ENCODE peak calls at places on chromosomes 7 and 10, in seven cellular contexts. One of them, this sample, is unnamed.

GRCh38 chr10:118832242-118832651 is 77.5 kb upstream of the CACUL1 start:
- DNase-seq in NCI-H1417: no peak
- DNase-seq in right lobe of liver: peak
- DNase-seq in stimulated activated CD8-positive, alpha-beta memory T cell treated with anti-CD3 and anti-CD28 coated beads, Interleukin-4, amount 100 ng/mL, for 4 hours: no peak
- DNase-seq in prostate gland: peak
- DNase-seq in T1000: no peak
- DNase-seq in RWPE1: no peak
- DNase-seq in this sample: no peak

GRCh38 chr7:81402227-81402626 is 367.6 kb downstream of the HGF start:
- DNase-seq in RWPE1: no peak
- DNase-seq in stimulated activated CD8-positive, alpha-beta memory T cell treated with anti-CD3 and anti-CD28 coated beads, Interleukin-4, amount 100 ng/mL, for 4 hours: no peak
- DNase-seq in NCI-H1417: no peak
- DNase-seq in T1000: no peak
- DNase-seq in right lobe of liver: no peak
- DNase-seq in prostate gland: no peak
- DNase-seq in this sample: no peak

GRCh38 chr7:95861041-95861440 is 88.7 kb downstream of the DYNC1I1 start:
- DNase-seq in stimulated activated CD8-positive, alpha-beta memory T cell treated with anti-CD3 and anti-CD28 coated beads, Interleukin-4, amount 100 ng/mL, for 4 hours: no peak
- DNase-seq in prostate gland: no peak
- DNase-seq in RWPE1: no peak
- DNase-seq in T1000: no peak
- DNase-seq in NCI-H1417: no peak
- DNase-seq in right lobe of liver: no peak
- DNase-seq in this sample: no peak

GRCh38 chr10:7350541-7351195 is 60.2 kb downstream of the SFMBT2 start:
- DNase-seq in T1000: no peak
- DNase-seq in RWPE1: no peak
- DNase-seq in right lobe of liver: no peak
- DNase-seq in prostate gland: no peak
- DNase-seq in stimulated activated CD8-positive, alpha-beta memory T cell treated with anti-CD3 and anti-CD28 coated beads, Interleukin-4, amount 100 ng/mL, for 4 hours: no peak
- DNase-seq in NCI-H1417: no peak
- DNase-seq in this sample: no peak

GRCh38 chr7:135562720-135563119 is 5.0 kb downstream of the NUP205 start:
- DNase-seq in stimulated activated CD8-positive, alpha-beta memory T cell treated with anti-CD3 and anti-CD28 coated beads, Interleukin-4, amount 100 ng/mL, for 4 hours: no peak
- DNase-seq in NCI-H1417: no peak
- DNase-seq in T1000: no peak
- DNase-seq in right lobe of liver: no peak
- DNase-seq in prostate gland: no peak
- DNase-seq in RWPE1: no peak
- DNase-seq in this sample: no peak

GRCh38 chr10:132836248-132836831 is 50.4 kb upstream of the NKX6-2 start:
- DNase-seq in prostate gland: no peak
- DNase-seq in stimulated activated CD8-positive, alpha-beta memory T cell treated with anti-CD3 and anti-CD28 coated beads, Interleukin-4, amount 100 ng/mL, for 4 hours: no peak
- DNase-seq in right lobe of liver: peak
- DNase-seq in T1000: no peak
- DNase-seq in NCI-H1417: no peak
- DNase-seq in RWPE1: no peak
- DNase-seq in this sample: no peak

GRCh38 chr7:36406156-36406555 is 16.5 kb downstream of the ANLN start:
- DNase-seq in stimulated activated CD8-positive, alpha-beta memory T cell treated with anti-CD3 and anti-CD28 coated beads, Interleukin-4, amount 100 ng/mL, for 4 hours: no peak
- DNase-seq in T1000: no peak
- DNase-seq in NCI-H1417: no peak
- DNase-seq in prostate gland: no peak
- DNase-seq in right lobe of liver: no peak
- DNase-seq in RWPE1: no peak
- DNase-seq in this sample: no peak

GRCh38 chr10:8096931-8097330 is 42.4 kb downstream of the GATA3 start:
- DNase-seq in right lobe of liver: no peak
- DNase-seq in T1000: no peak
- DNase-seq in stimulated activated CD8-positive, alpha-beta memory T cell treated with anti-CD3 and anti-CD28 coated beads, Interleukin-4, amount 100 ng/mL, for 4 hours: no peak
- DNase-seq in prostate gland: no peak
- DNase-seq in RWPE1: no peak
- DNase-seq in NCI-H1417: no peak
- DNase-seq in this sample: no peak

GRCh38 chr10:29878492-29878891 is 180.9 kb downstream of the JCAD start:
- DNase-seq in prostate gland: no peak
- DNase-seq in stimulated activated CD8-positive, alpha-beta memory T cell treated with anti-CD3 and anti-CD28 coated beads, Interleukin-4, amount 100 ng/mL, for 4 hours: no peak
- DNase-seq in RWPE1: no peak
- DNase-seq in NCI-H1417: no peak
- DNase-seq in right lobe of liver: no peak
- DNase-seq in T1000: no peak
- DNase-seq in this sample: no peak

GRCh38 chr7:50834136-50834535 is 51.4 kb upstream of the GRB10 start:
- DNase-seq in NCI-H1417: no peak
- DNase-seq in RWPE1: no peak
- DNase-seq in T1000: no peak
- DNase-seq in prostate gland: no peak
- DNase-seq in stimulated activated CD8-positive, alpha-beta memory T cell treated with anti-CD3 and anti-CD28 coated beads, Interleukin-4, amount 100 ng/mL, for 4 hours: no peak
- DNase-seq in right lobe of liver: no peak
- DNase-seq in this sample: no peak

GRCh38 chr7:121385800-121386179 is 10.3 kb downstream of the FAM3C start:
- DNase-seq in prostate gland: no peak
- DNase-seq in NCI-H1417: peak
- DNase-seq in T1000: no peak
- DNase-seq in RWPE1: no peak
- DNase-seq in right lobe of liver: no peak
- DNase-seq in stimulated activated CD8-positive, alpha-beta memory T cell treated with anti-CD3 and anti-CD28 coated beads, Interleukin-4, amount 100 ng/mL, for 4 hours: no peak
- DNase-seq in this sample: no peak

GRCh38 chr7:389911-390601 is 100.1 kb downstream of the FOXL3 start:
- DNase-seq in NCI-H1417: no peak
- DNase-seq in stimulated activated CD8-positive, alpha-beta memory T cell treated with anti-CD3 and anti-CD28 coated beads, Interleukin-4, amount 100 ng/mL, for 4 hours: no peak
- DNase-seq in right lobe of liver: no peak
- DNase-seq in RWPE1: no peak
- DNase-seq in prostate gland: no peak
- DNase-seq in T1000: no peak
- DNase-seq in this sample: no peak

GRCh38 chr7:68176974-68177373 is 1180.3 kb downstream of the TYW1 start:
- DNase-seq in RWPE1: peak
- DNase-seq in NCI-H1417: peak
- DNase-seq in prostate gland: peak
- DNase-seq in right lobe of liver: peak
- DNase-seq in T1000: peak
- DNase-seq in stimulated activated CD8-positive, alpha-beta memory T cell treated with anti-CD3 and anti-CD28 coated beads, Interleukin-4, amount 100 ng/mL, for 4 hours: no peak
- DNase-seq in this sample: peak

GRCh38 chr10:25047902-25048301 is 31.5 kb downstream of the THNSL1 start:
- DNase-seq in prostate gland: no peak
- DNase-seq in stimulated activated CD8-positive, alpha-beta memory T cell treated with anti-CD3 and anti-CD28 coated beads, Interleukin-4, amount 100 ng/mL, for 4 hours: no peak
- DNase-seq in RWPE1: peak
- DNase-seq in right lobe of liver: no peak
- DNase-seq in T1000: peak
- DNase-seq in NCI-H1417: no peak
- DNase-seq in this sample: no peak

GRCh38 chr7:1611708-1612241 is 41.9 kb upstream of the PSMG3 start:
- DNase-seq in prostate gland: no peak
- DNase-seq in RWPE1: peak
- DNase-seq in T1000: no peak
- DNase-seq in right lobe of liver: no peak
- DNase-seq in stimulated activated CD8-positive, alpha-beta memory T cell treated with anti-CD3 and anti-CD28 coated beads, Interleukin-4, amount 100 ng/mL, for 4 hours: no peak
- DNase-seq in NCI-H1417: no peak
- DNase-seq in this sample: no peak

GRCh38 chr7:5396999-5397656 is 26.5 kb downstream of the TNRC18 start:
- DNase-seq in NCI-H1417: no peak
- DNase-seq in right lobe of liver: peak
- DNase-seq in RWPE1: peak
- DNase-seq in stimulated activated CD8-positive, alpha-beta memory T cell treated with anti-CD3 and anti-CD28 coated beads, Interleukin-4, amount 100 ng/mL, for 4 hours: peak
- DNase-seq in T1000: peak
- DNase-seq in prostate gland: peak
- DNase-seq in this sample: no peak

GRCh38 chr10:27998178-27998953 is 513 bp downstream of the ODAD2 start:
- DNase-seq in prostate gland: peak
- DNase-seq in RWPE1: peak
- DNase-seq in right lobe of liver: no peak
- DNase-seq in stimulated activated CD8-positive, alpha-beta memory T cell treated with anti-CD3 and anti-CD28 coated beads, Interleukin-4, amount 100 ng/mL, for 4 hours: no peak
- DNase-seq in NCI-H1417: peak
- DNase-seq in T1000: peak
- DNase-seq in this sample: peak

GRCh38 chr10:130929422-130930325 is 381.8 kb downstream of the TCERG1L start:
- DNase-seq in NCI-H1417: peak
- DNase-seq in T1000: no peak
- DNase-seq in stimulated activated CD8-positive, alpha-beta memory T cell treated with anti-CD3 and anti-CD28 coated beads, Interleukin-4, amount 100 ng/mL, for 4 hours: no peak
- DNase-seq in RWPE1: no peak
- DNase-seq in right lobe of liver: no peak
- DNase-seq in prostate gland: no peak
- DNase-seq in this sample: no peak

GRCh38 chr10:42979730-42980467 is 97.0 kb upstream of the RET start:
- DNase-seq in T1000: no peak
- DNase-seq in stimulated activated CD8-positive, alpha-beta memory T cell treated with anti-CD3 and anti-CD28 coated beads, Interleukin-4, amount 100 ng/mL, for 4 hours: no peak
- DNase-seq in NCI-H1417: peak
- DNase-seq in RWPE1: no peak
- DNase-seq in right lobe of liver: no peak
- DNase-seq in prostate gland: no peak
- DNase-seq in this sample: peak

GRCh38 chr7:16960566-16960965 is 78.8 kb upstream of the AGR3 start:
- DNase-seq in T1000: no peak
- DNase-seq in right lobe of liver: no peak
- DNase-seq in stimulated activated CD8-positive, alpha-beta memory T cell treated with anti-CD3 and anti-CD28 coated beads, Interleukin-4, amount 100 ng/mL, for 4 hours: no peak
- DNase-seq in prostate gland: no peak
- DNase-seq in RWPE1: no peak
- DNase-seq in NCI-H1417: no peak
- DNase-seq in this sample: no peak

GRCh38 chr7:2022021-2022409 is 210.7 kb downstream of the MAD1L1 start:
- DNase-seq in T1000: no peak
- DNase-seq in stimulated activated CD8-positive, alpha-beta memory T cell treated with anti-CD3 and anti-CD28 coated beads, Interleukin-4, amount 100 ng/mL, for 4 hours: no peak
- DNase-seq in RWPE1: no peak
- DNase-seq in NCI-H1417: no peak
- DNase-seq in prostate gland: no peak
- DNase-seq in right lobe of liver: peak
- DNase-seq in this sample: no peak

GRCh38 chr7:154330318-154330717 is 278.1 kb downstream of the DPP6 start:
- DNase-seq in right lobe of liver: no peak
- DNase-seq in T1000: no peak
- DNase-seq in RWPE1: no peak
- DNase-seq in stimulated activated CD8-positive, alpha-beta memory T cell treated with anti-CD3 and anti-CD28 coated beads, Interleukin-4, amount 100 ng/mL, for 4 hours: no peak
- DNase-seq in NCI-H1417: no peak
- DNase-seq in prostate gland: no peak
- DNase-seq in this sample: no peak